ENCODE peak calls at places on chromosomes 11 and 22, in four cellular contexts. L is NCI-H2227 treated with DMSO at 0.1 percent for 48 hours, O is NCI-H2029, J is omental fat pad. K is an unnamed sample.

GRCh38 chr11:94504689-94505293 is 7.5 kb upstream of the C11orf97 start:
- DNase-seq in J (no peak), O (peak), L (peak), K (peak)

GRCh38 chr11:39190751-39191150 is 2268.7 kb downstream of the LRRC4C start:
- DNase-seq in O (no peak), J (no peak), L (no peak), K (no peak)

GRCh38 chr11:46562527-46562926 is 31.3 kb downstream of the AMBRA1 start:
- DNase-seq in L (no peak), J (no peak), O (no peak), K (no peak)

GRCh38 chr11:10348650-10349280 is 43.9 kb downstream of the ADM start:
- DNase-seq in J (no peak), L (no peak), O (no peak), K (no peak)

GRCh38 chr11:62069374-62069773 is 54.4 kb upstream of the INCENP start:
- DNase-seq in J (no peak), O (no peak), L (no peak), K (no peak)

GRCh38 chr11:117949062-117949461 is 19.9 kb upstream of the TMPRSS13 start:
- DNase-seq in O (no peak), L (no peak), J (no peak), K (no peak)

GRCh38 chr22:38204784-38205183 is 3.0 kb downstream of the MAFF start:
- DNase-seq in L (no peak), O (no peak), J (no peak), K (no peak)

GRCh38 chr11:465896-466538 is 15.9 kb downstream of the PTDSS2 start:
- DNase-seq in L (no peak), J (no peak), O (no peak), K (no peak)

GRCh38 chr11:32581556-32581955 is 2.1 kb upstream of the EIF3M start:
- DNase-seq in J (no peak), L (no peak), O (no peak), K (no peak)

GRCh38 chr11:18527512-18527911 is 770 bp upstream of the TSG101 start:
- DNase-seq in J (no peak), L (peak), O (no peak), K (peak)

GRCh38 chr11:27698872-27699241 is 1.4 kb downstream of the BDNF start:
- DNase-seq in J (no peak), L (peak), O (peak), K (peak)

GRCh38 chr11:65915101-65915820 is 3.6 kb downstream of the C11orf68 start:
- DNase-seq in O (no peak), J (no peak), L (no peak), K (no peak)

GRCh38 chr11:113114452-113115027 is 153.3 kb downstream of the NCAM1 start:
- DNase-seq in L (peak), J (no peak), O (peak), K (no peak)

GRCh38 chr11:77121096-77121640 is 6.9 kb upstream of the MYO7A start:
- DNase-seq in J (no peak), L (no peak), O (no peak), K (no peak)

GRCh38 chr11:19953909-19954308 is 206.4 kb downstream of the DBX1 start:
- DNase-seq in L (peak), O (peak), J (no peak), K (no peak)

GRCh38 chr11:12201016-12201985 is 90.9 kb downstream of the MICAL2 start:
- DNase-seq in J (no peak), L (no peak), O (no peak), K (peak)

GRCh38 chr11:102780491-102780918 is at the start of gene MMP10:
- DNase-seq in L (no peak), J (no peak), O (no peak), K (peak)

GRCh38 chr22:40746428-40747220 is 67.3 kb downstream of the MCHR1 start:
- DNase-seq in J (no peak), O (no peak), L (no peak), K (no peak)

GRCh38 chr11:118226781-118227180 is 2.0 kb upstream of the JAML start:
- DNase-seq in L (no peak), J (no peak), O (no peak), K (no peak)

GRCh38 chr11:129815596-129816461 is at the start of gene TMEM45B:
- DNase-seq in J (no peak), L (no peak), O (peak), K (no peak)

GRCh38 chr11:111697910-111698309 is 68.3 kb downstream of the PPP2R1B start:
- DNase-seq in L (no peak), O (peak), J (no peak), K (no peak)

GRCh38 chr11:2870955-2871720 is 14.4 kb downstream of the CDKN1C start:
- DNase-seq in J (no peak), L (no peak), O (no peak), K (no peak)

GRCh38 chr11:47950396-47950795 is 30.0 kb upstream of the PTPRJ start:
- DNase-seq in L (no peak), J (no peak), O (no peak), K (no peak)

GRCh38 chr11:64124147-64124546 is 41.8 kb downstream of the MACROD1 start:
- DNase-seq in J (no peak), L (peak), O (no peak), K (no peak)

GRCh38 chr22:48940266-48940987 is 887.2 kb downstream of the BRD1 start:
- DNase-seq in O (no peak), L (no peak), J (no peak), K (no peak)

GRCh38 chr11:35842958-35843357 is 100.9 kb upstream of the LDLRAD3 start:
- DNase-seq in L (no peak), O (no peak), J (no peak), K (no peak)

GRCh38 chr22:38176170-38176741 is 5.4 kb downstream of the PLA2G6 start:
- DNase-seq in J (no peak), L (no peak), O (peak), K (peak)

GRCh38 chr11:47348859-47349258 is 3.6 kb downstream of the MYBPC3 start:
- DNase-seq in J (no peak), O (no peak), L (no peak), K (no peak)

GRCh38 chr11:17434108-17434507 is 42.5 kb downstream of the ABCC8 start:
- DNase-seq in L (no peak), O (no peak), J (no peak), K (no peak)

GRCh38 chr11:9802291-9802861 is 138.5 kb downstream of the SWAP70 start:
- DNase-seq in L (peak), J (no peak), O (no peak), K (no peak)

GRCh38 chr22:37739611-37740049 is 42.8 kb downstream of the TRIOBP start:
- DNase-seq in J (no peak), O (no peak), L (no peak), K (no peak)

K was measured in dermis microvascular lymphatic vessel endothelial cell.